ENCODE peak calls at places on chromosomes 4 and X, in ten cellular contexts. One of them, this sample, is unnamed.

GRCh38 chr4:30854566-30854965 is 134.4 kb downstream of the PCDH7 start:
- DNase-seq in psoas muscle: no peak
- DNase-seq in bronchial epithelial cell: no peak
- DNase-seq in GM12864: no peak
- DNase-seq in kidney: no peak
- DNase-seq in H7: no peak
- DNase-seq in mucosa of descending colon: no peak
- DNase-seq in brain microvascular endothelial cell: no peak
- DNase-seq in ovary: no peak
- DNase-seq in effector memory CD4-positive, alpha-beta T cell: no peak
- DNase-seq in this sample: no peak

GRCh38 chrX:134753185-134754008 is 95.1 kb upstream of the PLAC1 start:
- DNase-seq in psoas muscle: no peak
- DNase-seq in bronchial epithelial cell: peak
- DNase-seq in GM12864: no peak
- DNase-seq in kidney: no peak
- DNase-seq in H7: no peak
- DNase-seq in mucosa of descending colon: no peak
- DNase-seq in brain microvascular endothelial cell: peak
- DNase-seq in ovary: no peak
- DNase-seq in effector memory CD4-positive, alpha-beta T cell: no peak
- DNase-seq in this sample: peak

GRCh38 chrX:50723006-50723405 is 91.0 kb downstream of the SHROOM4 start:
- DNase-seq in psoas muscle: no peak
- DNase-seq in bronchial epithelial cell: peak
- DNase-seq in GM12864: no peak
- DNase-seq in kidney: no peak
- DNase-seq in H7: no peak
- DNase-seq in mucosa of descending colon: no peak
- DNase-seq in brain microvascular endothelial cell: no peak
- DNase-seq in ovary: no peak
- DNase-seq in effector memory CD4-positive, alpha-beta T cell: no peak
- DNase-seq in this sample: no peak

GRCh38 chrX:95484781-95485180 is 1199.9 kb upstream of the DIAPH2 start:
- DNase-seq in psoas muscle: no peak
- DNase-seq in bronchial epithelial cell: peak
- DNase-seq in GM12864: no peak
- DNase-seq in kidney: no peak
- DNase-seq in H7: no peak
- DNase-seq in mucosa of descending colon: no peak
- DNase-seq in brain microvascular endothelial cell: no peak
- DNase-seq in ovary: no peak
- DNase-seq in effector memory CD4-positive, alpha-beta T cell: no peak
- DNase-seq in this sample: no peak

GRCh38 chrX:122135070-122135469 is 1049.0 kb upstream of the GRIA3 start:
- DNase-seq in psoas muscle: no peak
- DNase-seq in bronchial epithelial cell: no peak
- DNase-seq in GM12864: no peak
- DNase-seq in kidney: no peak
- DNase-seq in H7: no peak
- DNase-seq in mucosa of descending colon: no peak
- DNase-seq in brain microvascular endothelial cell: no peak
- DNase-seq in ovary: no peak
- DNase-seq in effector memory CD4-positive, alpha-beta T cell: no peak
- DNase-seq in this sample: no peak

GRCh38 chr4:54015421-54016065 is 48.9 kb downstream of the CHIC2 start:
- DNase-seq in psoas muscle: no peak
- DNase-seq in bronchial epithelial cell: no peak
- DNase-seq in GM12864: no peak
- DNase-seq in kidney: no peak
- DNase-seq in H7: peak
- DNase-seq in mucosa of descending colon: no peak
- DNase-seq in brain microvascular endothelial cell: no peak
- DNase-seq in ovary: no peak
- DNase-seq in effector memory CD4-positive, alpha-beta T cell: no peak
- DNase-seq in this sample: no peak

GRCh38 chrX:27966492-27966891 is 14.8 kb downstream of the DCAF8L1 start:
- DNase-seq in psoas muscle: no peak
- DNase-seq in bronchial epithelial cell: peak
- DNase-seq in GM12864: no peak
- DNase-seq in kidney: no peak
- DNase-seq in H7: no peak
- DNase-seq in mucosa of descending colon: no peak
- DNase-seq in brain microvascular endothelial cell: no peak
- DNase-seq in ovary: no peak
- DNase-seq in effector memory CD4-positive, alpha-beta T cell: no peak
- DNase-seq in this sample: no peak

GRCh38 chrX:418927-419729 is 32.4 kb upstream of the PPP2R3B start:
- DNase-seq in psoas muscle: no peak
- DNase-seq in bronchial epithelial cell: no peak
- DNase-seq in GM12864: no peak
- DNase-seq in kidney: peak
- DNase-seq in H7: no peak
- DNase-seq in mucosa of descending colon: peak
- DNase-seq in brain microvascular endothelial cell: no peak
- DNase-seq in ovary: no peak
- DNase-seq in effector memory CD4-positive, alpha-beta T cell: no peak
- DNase-seq in this sample: no peak

GRCh38 chr4:105630670-105631655 is 77.5 kb downstream of the INTS12 start:
- DNase-seq in psoas muscle: no peak
- DNase-seq in bronchial epithelial cell: peak
- DNase-seq in GM12864: no peak
- DNase-seq in kidney: no peak
- DNase-seq in H7: no peak
- DNase-seq in mucosa of descending colon: no peak
- DNase-seq in brain microvascular endothelial cell: no peak
- DNase-seq in ovary: no peak
- DNase-seq in effector memory CD4-positive, alpha-beta T cell: no peak
- DNase-seq in this sample: no peak

GRCh38 chrX:39856472-39857121 is 241.2 kb downstream of the BCOR start:
- DNase-seq in psoas muscle: no peak
- DNase-seq in bronchial epithelial cell: no peak
- DNase-seq in GM12864: no peak
- DNase-seq in kidney: no peak
- DNase-seq in H7: no peak
- DNase-seq in mucosa of descending colon: no peak
- DNase-seq in brain microvascular endothelial cell: no peak
- DNase-seq in ovary: no peak
- DNase-seq in effector memory CD4-positive, alpha-beta T cell: no peak
- DNase-seq in this sample: no peak

GRCh38 chrX:108199691-108200090 is 108.1 kb downstream of the ATG4A start:
- DNase-seq in psoas muscle: no peak
- DNase-seq in bronchial epithelial cell: peak
- DNase-seq in GM12864: no peak
- DNase-seq in kidney: no peak
- DNase-seq in H7: peak
- DNase-seq in mucosa of descending colon: no peak
- DNase-seq in brain microvascular endothelial cell: peak
- DNase-seq in ovary: no peak
- DNase-seq in effector memory CD4-positive, alpha-beta T cell: no peak
- DNase-seq in this sample: peak

GRCh38 chr4:139734201-139734874 is 68.7 kb downstream of the MGST2 start:
- DNase-seq in psoas muscle: no peak
- DNase-seq in bronchial epithelial cell: peak
- DNase-seq in GM12864: no peak
- DNase-seq in kidney: no peak
- DNase-seq in H7: no peak
- DNase-seq in mucosa of descending colon: no peak
- DNase-seq in brain microvascular endothelial cell: no peak
- DNase-seq in ovary: no peak
- DNase-seq in effector memory CD4-positive, alpha-beta T cell: no peak
- DNase-seq in this sample: no peak

GRCh38 chr4:184988611-184989010 is 29.7 kb upstream of the HELT start:
- DNase-seq in psoas muscle: no peak
- DNase-seq in bronchial epithelial cell: no peak
- DNase-seq in GM12864: no peak
- DNase-seq in kidney: no peak
- DNase-seq in H7: no peak
- DNase-seq in mucosa of descending colon: no peak
- DNase-seq in brain microvascular endothelial cell: no peak
- DNase-seq in ovary: no peak
- DNase-seq in effector memory CD4-positive, alpha-beta T cell: no peak
- DNase-seq in this sample: no peak

GRCh38 chrX:76183289-76184057 is 10.6 kb downstream of the PBDC1 start:
- DNase-seq in psoas muscle: no peak
- DNase-seq in bronchial epithelial cell: peak
- DNase-seq in GM12864: no peak
- DNase-seq in kidney: no peak
- DNase-seq in H7: no peak
- DNase-seq in mucosa of descending colon: no peak
- DNase-seq in brain microvascular endothelial cell: peak
- DNase-seq in ovary: no peak
- DNase-seq in effector memory CD4-positive, alpha-beta T cell: no peak
- DNase-seq in this sample: no peak

GRCh38 chr4:49044270-49044669 is 58.2 kb downstream of the CWH43 start:
- DNase-seq in psoas muscle: no peak
- DNase-seq in bronchial epithelial cell: peak
- DNase-seq in GM12864: no peak
- DNase-seq in kidney: no peak
- DNase-seq in H7: no peak
- DNase-seq in mucosa of descending colon: no peak
- DNase-seq in brain microvascular endothelial cell: no peak
- DNase-seq in ovary: no peak
- DNase-seq in effector memory CD4-positive, alpha-beta T cell: no peak
- DNase-seq in this sample: no peak

GRCh38 chrX:42535233-42535632 is 242.7 kb downstream of the PPP1R2C start:
- DNase-seq in psoas muscle: no peak
- DNase-seq in bronchial epithelial cell: no peak
- DNase-seq in GM12864: no peak
- DNase-seq in kidney: no peak
- DNase-seq in H7: no peak
- DNase-seq in mucosa of descending colon: no peak
- DNase-seq in brain microvascular endothelial cell: no peak
- DNase-seq in ovary: no peak
- DNase-seq in effector memory CD4-positive, alpha-beta T cell: no peak
- DNase-seq in this sample: no peak
- H3K4me3 ChIP-seq in psoas muscle: no peak
- H3K4me3 ChIP-seq in bronchial epithelial cell: no peak
- H3K4me3 ChIP-seq in GM12864: no peak
- H3K4me3 ChIP-seq in kidney: no peak
- H3K4me3 ChIP-seq in H7: no peak
- H3K4me3 ChIP-seq in mucosa of descending colon: no peak
- H3K4me3 ChIP-seq in brain microvascular endothelial cell: no peak
- H3K4me3 ChIP-seq in ovary: no peak
- H3K4me3 ChIP-seq in effector memory CD4-positive, alpha-beta T cell: no peak
- H3K4me3 ChIP-seq in this sample: no peak

GRCh38 chrX:66164470-66164869 is 423 bp downstream of the HEPH start:
- DNase-seq in psoas muscle: no peak
- DNase-seq in bronchial epithelial cell: no peak
- DNase-seq in GM12864: no peak
- DNase-seq in kidney: no peak
- DNase-seq in H7: no peak
- DNase-seq in mucosa of descending colon: no peak
- DNase-seq in brain microvascular endothelial cell: no peak
- DNase-seq in ovary: no peak
- DNase-seq in effector memory CD4-positive, alpha-beta T cell: no peak
- DNase-seq in this sample: no peak
- H3K4me3 ChIP-seq in psoas muscle: peak
- H3K4me3 ChIP-seq in bronchial epithelial cell: no peak
- H3K4me3 ChIP-seq in GM12864: no peak
- H3K4me3 ChIP-seq in kidney: peak
- H3K4me3 ChIP-seq in H7: peak
- H3K4me3 ChIP-seq in mucosa of descending colon: peak
- H3K4me3 ChIP-seq in brain microvascular endothelial cell: no peak
- H3K4me3 ChIP-seq in ovary: peak
- H3K4me3 ChIP-seq in effector memory CD4-positive, alpha-beta T cell: no peak
- H3K4me3 ChIP-seq in this sample: no peak

GRCh38 chrX:47595701-47596655 is 13.7 kb downstream of the TIMP1 start:
- DNase-seq in psoas muscle: no peak
- DNase-seq in bronchial epithelial cell: no peak
- DNase-seq in GM12864: no peak
- DNase-seq in kidney: no peak
- DNase-seq in H7: no peak
- DNase-seq in mucosa of descending colon: no peak
- DNase-seq in brain microvascular endothelial cell: peak
- DNase-seq in ovary: no peak
- DNase-seq in effector memory CD4-positive, alpha-beta T cell: no peak
- DNase-seq in this sample: no peak

DNA sequence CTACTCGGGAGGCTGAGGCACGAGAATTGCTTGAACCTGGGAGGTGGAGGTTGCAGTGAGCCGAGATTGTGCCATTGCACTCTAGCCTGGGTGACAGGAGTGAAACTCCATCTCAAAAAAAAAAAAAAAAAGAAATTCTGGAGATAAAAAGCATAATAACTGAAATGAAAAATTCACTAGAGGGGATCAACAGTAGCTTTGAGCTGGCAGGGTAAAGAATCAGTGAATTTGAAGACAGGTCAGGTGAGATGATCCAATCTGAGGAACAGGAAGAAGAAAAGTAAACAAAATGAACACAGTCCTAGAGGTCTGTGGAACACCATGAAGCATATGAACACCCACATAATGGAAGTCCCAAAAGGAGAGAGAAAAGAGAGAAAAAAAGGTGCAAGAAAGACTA is 15.0 kb downstream of the TIMP1 start:
- DNase-seq in psoas muscle: no peak
- DNase-seq in bronchial epithelial cell: no peak
- DNase-seq in GM12864: no peak
- DNase-seq in kidney: no peak
- DNase-seq in H7: no peak
- DNase-seq in mucosa of descending colon: no peak
- DNase-seq in brain microvascular endothelial cell: no peak
- DNase-seq in ovary: no peak
- DNase-seq in effector memory CD4-positive, alpha-beta T cell: no peak
- DNase-seq in this sample: no peak
- H3K4me3 ChIP-seq in psoas muscle: no peak
- H3K4me3 ChIP-seq in bronchial epithelial cell: no peak
- H3K4me3 ChIP-seq in GM12864: no peak
- H3K4me3 ChIP-seq in kidney: no peak
- H3K4me3 ChIP-seq in H7: no peak
- H3K4me3 ChIP-seq in mucosa of descending colon: no peak
- H3K4me3 ChIP-seq in brain microvascular endothelial cell: no peak
- H3K4me3 ChIP-seq in ovary: no peak
- H3K4me3 ChIP-seq in effector memory CD4-positive, alpha-beta T cell: no peak
- H3K4me3 ChIP-seq in this sample: no peak

GRCh38 chr4:121073672-121074386 is 1.5 kb upstream of the NDNF start:
- DNase-seq in psoas muscle: no peak
- DNase-seq in bronchial epithelial cell: no peak
- DNase-seq in GM12864: no peak
- DNase-seq in kidney: no peak
- DNase-seq in H7: peak
- DNase-seq in mucosa of descending colon: no peak
- DNase-seq in brain microvascular endothelial cell: no peak
- DNase-seq in ovary: no peak
- DNase-seq in effector memory CD4-positive, alpha-beta T cell: no peak
- DNase-seq in this sample: no peak
- H3K4me3 ChIP-seq in psoas muscle: no peak
- H3K4me3 ChIP-seq in bronchial epithelial cell: no peak
- H3K4me3 ChIP-seq in GM12864: no peak
- H3K4me3 ChIP-seq in kidney: no peak
- H3K4me3 ChIP-seq in H7: no peak
- H3K4me3 ChIP-seq in mucosa of descending colon: no peak
- H3K4me3 ChIP-seq in brain microvascular endothelial cell: no peak
- H3K4me3 ChIP-seq in ovary: no peak
- H3K4me3 ChIP-seq in effector memory CD4-positive, alpha-beta T cell: no peak
- H3K4me3 ChIP-seq in this sample: no peak

GRCh38 chrX:15946783-15947550 is 92.4 kb upstream of the AP1S2 start:
- DNase-seq in psoas muscle: no peak
- DNase-seq in bronchial epithelial cell: peak
- DNase-seq in GM12864: no peak
- DNase-seq in kidney: no peak
- DNase-seq in H7: no peak
- DNase-seq in mucosa of descending colon: no peak
- DNase-seq in brain microvascular endothelial cell: peak
- DNase-seq in ovary: no peak
- DNase-seq in effector memory CD4-positive, alpha-beta T cell: no peak
- DNase-seq in this sample: no peak
- H3K4me3 ChIP-seq in psoas muscle: no peak
- H3K4me3 ChIP-seq in bronchial epithelial cell: no peak
- H3K4me3 ChIP-seq in GM12864: no peak
- H3K4me3 ChIP-seq in kidney: no peak
- H3K4me3 ChIP-seq in H7: no peak
- H3K4me3 ChIP-seq in mucosa of descending colon: no peak
- H3K4me3 ChIP-seq in brain microvascular endothelial cell: no peak
- H3K4me3 ChIP-seq in ovary: no peak
- H3K4me3 ChIP-seq in effector memory CD4-positive, alpha-beta T cell: no peak
- H3K4me3 ChIP-seq in this sample: no peak

This sample was measured in GM12865.